ENCODE peak calls at places on chromosomes 5 and 9, in nine cellular contexts. One of them, this sample, is unnamed.

GRCh38 chr5:95891499-95891898 is 69.0 kb upstream of the GLRX start:
- DNase-seq in CD4-positive, alpha-beta T cell: no peak
- DNase-seq in AG04449: no peak
- DNase-seq in neural progenitor cell: no peak
- DNase-seq in esophagus squamous epithelium: no peak
- DNase-seq in OCI-LY7: no peak
- DNase-seq in CD8-positive, alpha-beta T cell: no peak
- DNase-seq in HL-60: no peak
- DNase-seq in activated B cell treated with CpG ODN at 0.5 μM for 24 hours: no peak
- DNase-seq in this sample: no peak

GRCh38 chr9:72441296-72442211 is 76.5 kb upstream of the ZFAND5 start:
- DNase-seq in CD4-positive, alpha-beta T cell: no peak
- DNase-seq in AG04449: no peak
- DNase-seq in neural progenitor cell: peak; percentile 28
- DNase-seq in esophagus squamous epithelium: no peak
- DNase-seq in OCI-LY7: no peak
- DNase-seq in CD8-positive, alpha-beta T cell: no peak
- DNase-seq in HL-60: no peak
- DNase-seq in activated B cell treated with CpG ODN at 0.5 μM for 24 hours: no peak
- DNase-seq in this sample: no peak

GRCh38 chr9:33164138-33164809 is 2.9 kb downstream of the B4GALT1 start:
- DNase-seq in CD4-positive, alpha-beta T cell: no peak
- DNase-seq in AG04449: no peak
- DNase-seq in neural progenitor cell: no peak
- DNase-seq in esophagus squamous epithelium: no peak
- DNase-seq in OCI-LY7: peak; percentile 40
- DNase-seq in CD8-positive, alpha-beta T cell: peak; percentile 21
- DNase-seq in HL-60: no peak
- DNase-seq in activated B cell treated with CpG ODN at 0.5 μM for 24 hours: no peak
- DNase-seq in this sample: no peak

GRCh38 chr9:19926774-19927173 is 137.9 kb upstream of the SLC24A2 start:
- DNase-seq in CD4-positive, alpha-beta T cell: no peak
- DNase-seq in AG04449: no peak
- DNase-seq in neural progenitor cell: no peak
- DNase-seq in esophagus squamous epithelium: no peak
- DNase-seq in OCI-LY7: no peak
- DNase-seq in CD8-positive, alpha-beta T cell: no peak
- DNase-seq in HL-60: no peak
- DNase-seq in activated B cell treated with CpG ODN at 0.5 μM for 24 hours: no peak
- DNase-seq in this sample: no peak

GRCh38 chr9:114989600-114990410 is 59.4 kb upstream of the TNFSF8 start:
- DNase-seq in CD4-positive, alpha-beta T cell: no peak
- DNase-seq in AG04449: no peak
- DNase-seq in neural progenitor cell: no peak
- DNase-seq in esophagus squamous epithelium: no peak
- DNase-seq in OCI-LY7: no peak
- DNase-seq in CD8-positive, alpha-beta T cell: peak; percentile 31
- DNase-seq in HL-60: no peak
- DNase-seq in activated B cell treated with CpG ODN at 0.5 μM for 24 hours: no peak
- DNase-seq in this sample: no peak

GRCh38 chr5:96901384-96901783 is 25.1 kb downstream of the ERAP2 start:
- DNase-seq in CD4-positive, alpha-beta T cell: no peak
- DNase-seq in AG04449: no peak
- DNase-seq in neural progenitor cell: peak; percentile 22
- DNase-seq in esophagus squamous epithelium: no peak
- DNase-seq in OCI-LY7: no peak
- DNase-seq in CD8-positive, alpha-beta T cell: no peak
- DNase-seq in HL-60: no peak
- DNase-seq in activated B cell treated with CpG ODN at 0.5 μM for 24 hours: no peak
- DNase-seq in this sample: no peak

GRCh38 chr5:178191661-178192060 is 4.5 kb upstream of the GMCL2 start:
- DNase-seq in CD4-positive, alpha-beta T cell: no peak
- DNase-seq in AG04449: no peak
- DNase-seq in neural progenitor cell: no peak
- DNase-seq in esophagus squamous epithelium: no peak
- DNase-seq in OCI-LY7: no peak
- DNase-seq in CD8-positive, alpha-beta T cell: no peak
- DNase-seq in HL-60: no peak
- DNase-seq in activated B cell treated with CpG ODN at 0.5 μM for 24 hours: no peak
- DNase-seq in this sample: no peak

GRCh38 chr5:162068412-162068811 is 839 bp downstream of the GABRG2 start:
- DNase-seq in CD4-positive, alpha-beta T cell: no peak
- DNase-seq in AG04449: no peak
- DNase-seq in neural progenitor cell: peak; percentile 94
- DNase-seq in esophagus squamous epithelium: no peak
- DNase-seq in OCI-LY7: peak; percentile 3
- DNase-seq in CD8-positive, alpha-beta T cell: no peak
- DNase-seq in HL-60: peak; percentile 30
- DNase-seq in activated B cell treated with CpG ODN at 0.5 μM for 24 hours: no peak
- DNase-seq in this sample: no peak

GRCh38 chr9:122122903-122123632 is 30.0 kb upstream of the TTLL11 start:
- DNase-seq in CD4-positive, alpha-beta T cell: peak; percentile 56
- DNase-seq in AG04449: no peak
- DNase-seq in neural progenitor cell: peak; percentile 77
- DNase-seq in esophagus squamous epithelium: no peak
- DNase-seq in OCI-LY7: peak; percentile 73
- DNase-seq in CD8-positive, alpha-beta T cell: peak; percentile 80
- DNase-seq in HL-60: peak; percentile 69
- DNase-seq in activated B cell treated with CpG ODN at 0.5 μM for 24 hours: peak; percentile 56
- DNase-seq in this sample: peak; percentile 68

GRCh38 chr9:117887941-117888340 is 183.7 kb downstream of the TLR4 start:
- DNase-seq in CD4-positive, alpha-beta T cell: no peak
- DNase-seq in AG04449: no peak
- DNase-seq in neural progenitor cell: no peak
- DNase-seq in esophagus squamous epithelium: no peak
- DNase-seq in OCI-LY7: no peak
- DNase-seq in CD8-positive, alpha-beta T cell: no peak
- DNase-seq in HL-60: no peak
- DNase-seq in activated B cell treated with CpG ODN at 0.5 μM for 24 hours: no peak
- DNase-seq in this sample: no peak

GRCh38 chr5:34522599-34523381 is 133.3 kb upstream of the RAI14 start:
- DNase-seq in CD4-positive, alpha-beta T cell: peak; percentile 32
- DNase-seq in AG04449: peak; percentile 68
- DNase-seq in neural progenitor cell: peak; percentile 91
- DNase-seq in esophagus squamous epithelium: no peak
- DNase-seq in OCI-LY7: peak; percentile 78
- DNase-seq in CD8-positive, alpha-beta T cell: peak; percentile 51
- DNase-seq in HL-60: peak; percentile 51
- DNase-seq in activated B cell treated with CpG ODN at 0.5 μM for 24 hours: no peak
- DNase-seq in this sample: peak; percentile 29

GRCh38 chr5:140273401-140273877 is 29.5 kb downstream of the PFDN1 start:
- DNase-seq in CD4-positive, alpha-beta T cell: no peak
- DNase-seq in AG04449: no peak
- DNase-seq in neural progenitor cell: no peak
- DNase-seq in esophagus squamous epithelium: no peak
- DNase-seq in OCI-LY7: no peak
- DNase-seq in CD8-positive, alpha-beta T cell: no peak
- DNase-seq in HL-60: peak; percentile 96
- DNase-seq in activated B cell treated with CpG ODN at 0.5 μM for 24 hours: no peak
- DNase-seq in this sample: no peak

GRCh38 chr5:35183243-35183955 is 46.9 kb downstream of the PRLR start:
- DNase-seq in CD4-positive, alpha-beta T cell: no peak
- DNase-seq in AG04449: no peak
- DNase-seq in neural progenitor cell: peak; percentile 64
- DNase-seq in esophagus squamous epithelium: no peak
- DNase-seq in OCI-LY7: peak; percentile 42
- DNase-seq in CD8-positive, alpha-beta T cell: no peak
- DNase-seq in HL-60: peak; percentile 62
- DNase-seq in activated B cell treated with CpG ODN at 0.5 μM for 24 hours: no peak
- DNase-seq in this sample: no peak

GRCh38 chr5:32760091-32760509 is 49.0 kb downstream of the NPR3 start:
- DNase-seq in CD4-positive, alpha-beta T cell: no peak
- DNase-seq in AG04449: peak; percentile 60
- DNase-seq in neural progenitor cell: no peak
- DNase-seq in esophagus squamous epithelium: no peak
- DNase-seq in OCI-LY7: no peak
- DNase-seq in CD8-positive, alpha-beta T cell: no peak
- DNase-seq in HL-60: no peak
- DNase-seq in activated B cell treated with CpG ODN at 0.5 μM for 24 hours: no peak
- DNase-seq in this sample: no peak

GRCh38 chr5:34604119-34604675 is 51.9 kb upstream of the RAI14 start:
- DNase-seq in CD4-positive, alpha-beta T cell: no peak
- DNase-seq in AG04449: no peak
- DNase-seq in neural progenitor cell: no peak
- DNase-seq in esophagus squamous epithelium: no peak
- DNase-seq in OCI-LY7: peak; percentile 20
- DNase-seq in CD8-positive, alpha-beta T cell: no peak
- DNase-seq in HL-60: no peak
- DNase-seq in activated B cell treated with CpG ODN at 0.5 μM for 24 hours: no peak
- DNase-seq in this sample: no peak

DNA sequence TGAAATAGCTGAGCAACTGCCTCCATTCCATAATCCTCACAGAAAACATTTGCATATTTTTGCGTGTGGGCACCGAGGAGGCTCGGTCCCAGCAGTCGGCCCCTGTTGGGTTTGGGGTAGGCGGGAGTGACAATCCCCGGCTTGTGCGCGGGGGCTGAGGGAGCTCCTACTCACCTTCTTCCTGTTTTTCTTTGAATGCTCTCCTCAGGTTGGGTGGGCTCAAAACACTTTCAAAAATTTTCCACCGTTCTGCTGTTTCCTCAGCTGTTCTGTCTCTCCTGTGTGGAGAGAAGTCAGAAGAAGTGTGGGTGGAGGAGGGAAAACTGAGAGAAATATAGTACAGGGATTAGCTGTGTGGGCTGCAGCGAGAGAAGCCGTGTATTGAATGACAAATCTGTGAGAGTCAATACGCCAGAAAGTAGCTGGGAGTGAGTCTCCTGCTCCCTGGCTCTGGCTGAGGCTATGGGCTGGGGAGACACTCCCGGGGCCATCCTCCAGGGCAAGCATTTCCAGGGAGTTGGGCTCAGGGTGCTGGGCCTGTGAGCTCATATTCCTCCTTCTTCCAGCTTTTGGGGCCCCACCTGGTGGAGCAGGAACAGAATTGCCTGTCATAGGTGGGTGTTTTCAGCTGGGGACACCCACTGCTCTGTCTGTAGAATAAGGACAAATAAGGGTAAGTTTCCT is 84.7 kb downstream of the CMYA5 start:
- DNase-seq in CD4-positive, alpha-beta T cell: no peak
- DNase-seq in AG04449: no peak
- DNase-seq in neural progenitor cell: peak; percentile 74
- DNase-seq in esophagus squamous epithelium: no peak
- DNase-seq in OCI-LY7: peak; percentile 20
- DNase-seq in CD8-positive, alpha-beta T cell: no peak
- DNase-seq in HL-60: no peak
- DNase-seq in activated B cell treated with CpG ODN at 0.5 μM for 24 hours: no peak
- DNase-seq in this sample: no peak
- TF ChIP-seq CTCF in CD4-positive, alpha-beta T cell: no peak
- TF ChIP-seq CTCF in AG04449: peak; percentile 35
- TF ChIP-seq CTCF in neural progenitor cell: peak; percentile 60
- TF ChIP-seq CTCF in esophagus squamous epithelium: no peak
- TF ChIP-seq CTCF in OCI-LY7: peak; percentile 61
- TF ChIP-seq CTCF in CD8-positive, alpha-beta T cell: no peak
- TF ChIP-seq CTCF in HL-60: no peak
- TF ChIP-seq CTCF in activated B cell treated with CpG ODN at 0.5 μM for 24 hours: no peak
- TF ChIP-seq CTCF in this sample: no peak

DNA sequence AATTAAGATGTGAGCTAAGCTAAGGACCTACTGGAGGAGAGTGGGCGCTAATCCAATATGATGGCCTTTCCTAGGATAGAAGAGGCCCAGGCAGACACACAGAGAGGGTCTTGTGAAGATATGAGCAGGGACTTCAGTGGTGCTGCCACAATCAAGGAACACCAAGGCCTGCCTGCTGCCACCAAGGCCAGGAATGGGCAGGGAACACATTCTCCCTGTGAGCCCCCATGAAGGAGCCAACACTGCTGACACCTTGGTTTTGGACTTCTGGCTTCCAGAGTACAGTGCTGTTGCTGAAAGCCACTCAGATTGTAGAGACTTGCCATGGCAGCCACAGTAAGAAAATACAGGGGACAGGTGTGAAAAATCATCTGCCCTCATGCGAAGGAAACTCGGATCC is 73.1 kb upstream of the IRX1 start:
- DNase-seq in CD4-positive, alpha-beta T cell: no peak
- DNase-seq in AG04449: no peak
- DNase-seq in neural progenitor cell: no peak
- DNase-seq in esophagus squamous epithelium: no peak
- DNase-seq in OCI-LY7: no peak
- DNase-seq in CD8-positive, alpha-beta T cell: no peak
- DNase-seq in HL-60: no peak
- DNase-seq in activated B cell treated with CpG ODN at 0.5 μM for 24 hours: no peak
- DNase-seq in this sample: no peak
- TF ChIP-seq CTCF in CD4-positive, alpha-beta T cell: no peak
- TF ChIP-seq CTCF in AG04449: no peak
- TF ChIP-seq CTCF in neural progenitor cell: no peak
- TF ChIP-seq CTCF in esophagus squamous epithelium: no peak
- TF ChIP-seq CTCF in OCI-LY7: no peak
- TF ChIP-seq CTCF in CD8-positive, alpha-beta T cell: no peak
- TF ChIP-seq CTCF in HL-60: no peak
- TF ChIP-seq CTCF in activated B cell treated with CpG ODN at 0.5 μM for 24 hours: no peak
- TF ChIP-seq CTCF in this sample: no peak

GRCh38 chr9:131677445-131678180 is 62.3 kb downstream of the RAPGEF1 start:
- DNase-seq in CD4-positive, alpha-beta T cell: no peak
- DNase-seq in AG04449: no peak
- DNase-seq in neural progenitor cell: peak; percentile 39
- DNase-seq in esophagus squamous epithelium: no peak
- DNase-seq in OCI-LY7: peak; percentile 92
- DNase-seq in CD8-positive, alpha-beta T cell: no peak
- DNase-seq in HL-60: peak; percentile 14
- DNase-seq in activated B cell treated with CpG ODN at 0.5 μM for 24 hours: no peak
- DNase-seq in this sample: no peak

GRCh38 chr9:131679261-131680020 is 60.4 kb downstream of the RAPGEF1 start:
- DNase-seq in CD4-positive, alpha-beta T cell: no peak
- DNase-seq in AG04449: no peak
- DNase-seq in neural progenitor cell: no peak
- DNase-seq in esophagus squamous epithelium: no peak
- DNase-seq in OCI-LY7: no peak
- DNase-seq in CD8-positive, alpha-beta T cell: no peak
- DNase-seq in HL-60: no peak
- DNase-seq in activated B cell treated with CpG ODN at 0.5 μM for 24 hours: no peak
- DNase-seq in this sample: no peak

GRCh38 chr9:131676431-131676972 is 63.4 kb downstream of the RAPGEF1 start:
- DNase-seq in CD4-positive, alpha-beta T cell: peak; percentile 60
- DNase-seq in AG04449: no peak
- DNase-seq in neural progenitor cell: no peak
- DNase-seq in esophagus squamous epithelium: no peak
- DNase-seq in OCI-LY7: peak; percentile 87
- DNase-seq in CD8-positive, alpha-beta T cell: peak; percentile 59
- DNase-seq in HL-60: no peak
- DNase-seq in activated B cell treated with CpG ODN at 0.5 μM for 24 hours: no peak
- DNase-seq in this sample: no peak

GRCh38 chr9:131677051-131677444 is 62.8 kb downstream of the RAPGEF1 start:
- DNase-seq in CD4-positive, alpha-beta T cell: no peak
- DNase-seq in AG04449: no peak
- DNase-seq in neural progenitor cell: no peak
- DNase-seq in esophagus squamous epithelium: no peak
- DNase-seq in OCI-LY7: no peak
- DNase-seq in CD8-positive, alpha-beta T cell: no peak
- DNase-seq in HL-60: no peak
- DNase-seq in activated B cell treated with CpG ODN at 0.5 μM for 24 hours: no peak
- DNase-seq in this sample: no peak

GRCh38 chr9:131678499-131679111 is 61.3 kb downstream of the RAPGEF1 start:
- DNase-seq in CD4-positive, alpha-beta T cell: peak; percentile 73
- DNase-seq in AG04449: peak; percentile 88
- DNase-seq in neural progenitor cell: peak; percentile 41
- DNase-seq in esophagus squamous epithelium: no peak
- DNase-seq in OCI-LY7: peak; percentile 90
- DNase-seq in CD8-positive, alpha-beta T cell: peak; percentile 72
- DNase-seq in HL-60: peak; percentile 71
- DNase-seq in activated B cell treated with CpG ODN at 0.5 μM for 24 hours: peak; percentile 63
- DNase-seq in this sample: peak; percentile 75
- TF ChIP-seq CTCF in CD4-positive, alpha-beta T cell: no peak
- TF ChIP-seq CTCF in AG04449: no peak
- TF ChIP-seq CTCF in neural progenitor cell: no peak
- TF ChIP-seq CTCF in esophagus squamous epithelium: peak; percentile 24
- TF ChIP-seq CTCF in OCI-LY7: no peak
- TF ChIP-seq CTCF in CD8-positive, alpha-beta T cell: no peak
- TF ChIP-seq CTCF in HL-60: no peak
- TF ChIP-seq CTCF in activated B cell treated with CpG ODN at 0.5 μM for 24 hours: no peak
- TF ChIP-seq CTCF in this sample: no peak

GRCh38 chr5:151520294-151520693 is 70.8 kb downstream of the FAT2 start:
- DNase-seq in CD4-positive, alpha-beta T cell: no peak
- DNase-seq in AG04449: no peak
- DNase-seq in neural progenitor cell: peak; percentile 30
- DNase-seq in esophagus squamous epithelium: no peak
- DNase-seq in OCI-LY7: no peak
- DNase-seq in CD8-positive, alpha-beta T cell: no peak
- DNase-seq in HL-60: no peak
- DNase-seq in activated B cell treated with CpG ODN at 0.5 μM for 24 hours: no peak
- DNase-seq in this sample: no peak
- TF ChIP-seq CTCF in CD4-positive, alpha-beta T cell: no peak
- TF ChIP-seq CTCF in AG04449: no peak
- TF ChIP-seq CTCF in neural progenitor cell: peak; percentile 24
- TF ChIP-seq CTCF in esophagus squamous epithelium: no peak
- TF ChIP-seq CTCF in OCI-LY7: no peak
- TF ChIP-seq CTCF in CD8-positive, alpha-beta T cell: no peak
- TF ChIP-seq CTCF in HL-60: no peak
- TF ChIP-seq CTCF in activated B cell treated with CpG ODN at 0.5 μM for 24 hours: no peak
- TF ChIP-seq CTCF in this sample: no peak